ENCODE peak calls at places on chromosomes 13 and 19, in four cellular contexts. One of them, this sample, is unnamed.

GRCh38 chr13:30274083-30274482 is 33.3 kb downstream of the KATNAL1 start:
- DNase-seq in fibroblast of the aortic adventitia: no peak
- DNase-seq in left ventricle myocardium inferior: no peak
- DNase-seq in HT-29: no peak
- DNase-seq in this sample: no peak

GRCh38 chr13:66154981-66155380 is 1075.2 kb downstream of the PCDH9 start:
- DNase-seq in HT-29: no peak
- DNase-seq in fibroblast of the aortic adventitia: peak
- DNase-seq in left ventricle myocardium inferior: no peak
- DNase-seq in this sample: no peak

GRCh38 chr19:1935484-1936208 is 5.3 kb upstream of the CSNK1G2 start:
- DNase-seq in left ventricle myocardium inferior: no peak
- DNase-seq in HT-29: no peak
- DNase-seq in fibroblast of the aortic adventitia: peak
- DNase-seq in this sample: no peak

GRCh38 chr19:52923782-52924593 is 760 bp upstream of the ZNF888 start:
- DNase-seq in left ventricle myocardium inferior: peak
- DNase-seq in fibroblast of the aortic adventitia: peak
- DNase-seq in HT-29: peak
- DNase-seq in this sample: no peak

GRCh38 chr19:10887616-10888367 is 16.4 kb downstream of the CARM1 start:
- DNase-seq in HT-29: no peak
- DNase-seq in left ventricle myocardium inferior: no peak
- DNase-seq in fibroblast of the aortic adventitia: no peak
- DNase-seq in this sample: no peak

GRCh38 chr19:46489445-46490272 is 6.0 kb downstream of the PNMA8B start:
- DNase-seq in HT-29: no peak
- DNase-seq in left ventricle myocardium inferior: peak
- DNase-seq in fibroblast of the aortic adventitia: peak
- DNase-seq in this sample: peak

GRCh38 chr13:106381083-106381482 is 154.4 kb downstream of the EFNB2 start:
- DNase-seq in fibroblast of the aortic adventitia: peak
- DNase-seq in left ventricle myocardium inferior: no peak
- DNase-seq in HT-29: peak
- DNase-seq in this sample: no peak

GRCh38 chr13:53191091-53191490 is 162.5 kb downstream of the OLFM4 start:
- DNase-seq in fibroblast of the aortic adventitia: no peak
- DNase-seq in HT-29: no peak
- DNase-seq in left ventricle myocardium inferior: no peak
- DNase-seq in this sample: no peak

GRCh38 chr19:42121666-42122069 is 10.6 kb downstream of the POU2F2 start:
- DNase-seq in HT-29: no peak
- DNase-seq in left ventricle myocardium inferior: peak
- DNase-seq in fibroblast of the aortic adventitia: peak
- DNase-seq in this sample: peak

GRCh38 chr19:13118424-13119193 is 545 bp downstream of the NACC1 start:
- DNase-seq in fibroblast of the aortic adventitia: no peak
- DNase-seq in HT-29: no peak
- DNase-seq in left ventricle myocardium inferior: peak
- DNase-seq in this sample: no peak

This sample was measured in hippocampal formation.